ENCODE peak calls at places on chromosomes 12 and 14, in seven cellular contexts. R is B cell, A is colonic mucosa, V is heart left ventricle, E is progenitor cell of endocrine pancreas, D is foreskin fibroblast, I is endothelial cell. K is an unnamed sample.

GRCh38 chr14:23248601-23249000 is 10.9 kb downstream of the RNF212B start:
- DNase-seq in R (no peak), I (no peak), E (no peak), V (no peak), A (no peak), D (no peak), K (no peak)

GRCh38 chr14:57346741-57347140 is 43.6 kb upstream of the NAA30 start:
- DNase-seq in D (no peak), E (no peak), A (no peak), R (no peak), V (no peak), I (no peak), K (no peak)

GRCh38 chr14:58944226-58944769 is 244.2 kb upstream of the DAAM1 start:
- DNase-seq in D (no peak), A (peak), R (no peak), I (no peak), V (no peak), E (peak), K (no peak)

GRCh38 chr14:90457191-90457590 is 60.4 kb downstream of the CALM1 start:
- DNase-seq in R (no peak), D (no peak), A (no peak), E (no peak), V (no peak), I (no peak), K (no peak)

GRCh38 chr14:99040711-99041110 is 231.3 kb downstream of the BCL11B start:
- DNase-seq in I (no peak), A (no peak), R (no peak), D (no peak), E (no peak), V (no peak), K (no peak)

GRCh38 chr12:20946732-20947131 is 136.2 kb downstream of the SLCO1B3 start:
- DNase-seq in A (peak), D (no peak), R (no peak), E (no peak), I (peak), V (no peak), K (peak)

GRCh38 chr12:79420146-79420618 is 270.6 kb downstream of the PAWR start:
- DNase-seq in V (no peak), D (peak), R (no peak), A (peak), E (no peak), I (no peak), K (no peak)

GRCh38 chr12:14394317-14395058 is 29.0 kb downstream of the ATF7IP start:
- DNase-seq in V (no peak), D (peak), I (peak), R (peak), A (peak), E (no peak), K (no peak)

GRCh38 chr12:67592228-67593011 is 56.1 kb upstream of the DYRK2 start:
- DNase-seq in V (no peak), D (peak), I (no peak), R (no peak), A (peak), E (no peak), K (peak)

GRCh38 chr12:108633534-108634224 is at the start of gene SELPLG:
- DNase-seq in V (peak), I (no peak), R (peak), A (peak), D (no peak), E (no peak), K (peak)

GRCh38 chr12:62966990-62967506 is 32.1 kb upstream of the PPM1H start:
- DNase-seq in I (no peak), E (no peak), A (no peak), R (no peak), V (no peak), D (no peak), K (no peak)

GRCh38 chr12:65668981-65669695 is 155.1 kb upstream of the HMGA2 start:
- DNase-seq in V (no peak), A (no peak), R (no peak), I (no peak), E (no peak), D (peak), K (no peak)

GRCh38 chr12:48183091-48183875 is at the start of gene CCDC184:
- DNase-seq in D (peak), E (peak), R (peak), V (peak), I (peak), A (peak), K (peak)
- TF ChIP-seq CTCF in D (peak), E (peak), R (peak), V (peak), I (no peak), A (no peak), K (peak)

DNA sequence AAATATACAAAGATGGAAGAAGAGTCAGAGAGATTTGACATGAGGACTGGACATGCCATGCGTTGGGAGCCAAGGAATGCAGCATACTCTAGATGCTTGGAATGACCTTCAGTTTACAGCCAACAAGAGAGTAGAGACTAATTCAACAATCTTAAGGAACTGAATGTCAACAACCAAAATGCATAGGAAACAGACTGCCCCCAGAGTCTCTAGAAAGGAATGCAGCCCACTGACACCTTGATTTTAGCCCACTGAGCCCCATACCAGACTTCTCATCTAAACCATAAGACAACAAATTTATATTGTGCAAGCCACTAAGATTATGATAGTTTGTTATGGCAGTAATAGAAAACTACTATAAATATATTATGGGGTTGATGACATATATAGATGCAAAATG is 611.2 kb downstream of the RPS29 start:
- DNase-seq in V (no peak), A (no peak), I (no peak), R (no peak), E (no peak), D (no peak), K (no peak)
- TF ChIP-seq CTCF in V (no peak), A (no peak), I (no peak), R (no peak), E (no peak), D (no peak), K (no peak)

DNA sequence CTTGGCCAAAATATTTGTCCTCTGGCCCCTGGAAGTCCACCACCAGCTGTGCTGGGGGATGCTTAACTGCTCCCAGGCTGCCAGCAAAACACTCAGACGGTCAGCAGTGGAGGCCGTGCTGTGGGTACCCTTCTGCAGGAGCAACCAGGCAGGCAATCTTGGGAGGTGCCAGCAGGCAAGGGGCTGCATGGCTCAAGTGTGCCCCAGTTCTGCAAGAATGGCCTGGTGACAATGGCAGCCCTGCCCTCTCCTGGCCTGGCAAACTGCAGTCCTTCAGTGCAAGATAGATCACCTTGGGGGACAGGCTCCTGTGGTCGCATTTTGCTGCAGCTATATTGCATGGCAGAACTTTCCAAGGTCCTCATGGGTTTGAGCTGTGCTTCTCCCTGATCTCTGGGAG is 728.3 kb downstream of the TMTC2 start:
- DNase-seq in D (no peak), V (peak), R (no peak), A (no peak), E (no peak), I (no peak), K (no peak)
- TF ChIP-seq CTCF in D (no peak), V (no peak), R (no peak), A (no peak), E (no peak), I (no peak), K (no peak)

GRCh38 chr14:75084513-75084912 is 15.1 kb downstream of the ZC2HC1C start:
- DNase-seq in I (no peak), D (no peak), R (no peak), E (no peak), A (peak), V (no peak), K (no peak)
- TF ChIP-seq CTCF in I (no peak), D (peak), R (no peak), E (no peak), A (peak), V (no peak), K (no peak)